ENCODE peak calls at places on chromosomes 11 and 22, in ten cellular contexts. One of them, this sample, is unnamed.

GRCh38 chr11:102653744-102654291 is 28.7 kb upstream of the MMP20 start:
- DNase-seq in HepG2: no peak
- DNase-seq in hepatocyte: no peak
- DNase-seq in PC-9: no peak
- DNase-seq in mammary epithelial cell: peak; percentile 16
- DNase-seq in GM23248: peak; percentile 17
- DNase-seq in HCT116: no peak
- DNase-seq in fibroblast of lung: peak; percentile 6
- DNase-seq in PC-3: peak; percentile 41
- DNase-seq in K562: peak; percentile 4
- DNase-seq in this sample: no peak

GRCh38 chr11:67700548-67701262 is 26.3 kb upstream of the ALDH3B2 start:
- DNase-seq in HCT116: no peak
- DNase-seq in hepatocyte: no peak
- DNase-seq in HepG2: no peak
- DNase-seq in mammary epithelial cell: no peak
- DNase-seq in GM23248: no peak
- DNase-seq in fibroblast of lung: no peak
- DNase-seq in K562: no peak
- DNase-seq in PC-3: no peak
- DNase-seq in PC-9: no peak
- DNase-seq in this sample: no peak

GRCh38 chr22:18096823-18097222 is 13.8 kb upstream of the TUBA8 start:
- DNase-seq in fibroblast of lung: no peak
- DNase-seq in PC-3: no peak
- DNase-seq in hepatocyte: no peak
- DNase-seq in HepG2: no peak
- DNase-seq in PC-9: no peak
- DNase-seq in K562: no peak
- DNase-seq in HCT116: no peak
- DNase-seq in GM23248: no peak
- DNase-seq in mammary epithelial cell: no peak
- DNase-seq in this sample: no peak

GRCh38 chr22:27680636-27681035 is 120.9 kb downstream of the MN1 start:
- DNase-seq in HCT116: no peak
- DNase-seq in fibroblast of lung: no peak
- DNase-seq in mammary epithelial cell: no peak
- DNase-seq in K562: no peak
- DNase-seq in hepatocyte: no peak
- DNase-seq in PC-3: no peak
- DNase-seq in PC-9: no peak
- DNase-seq in HepG2: no peak
- DNase-seq in GM23248: no peak
- DNase-seq in this sample: no peak

GRCh38 chr11:126307706-126308105 is 3.8 kb downstream of the DCPS start:
- DNase-seq in hepatocyte: peak; percentile 63
- DNase-seq in GM23248: peak; percentile 68
- DNase-seq in PC-3: peak; percentile 84
- DNase-seq in K562: peak; percentile 66
- DNase-seq in HepG2: peak; percentile 35
- DNase-seq in HCT116: no peak
- DNase-seq in mammary epithelial cell: peak; percentile 37
- DNase-seq in PC-9: no peak
- DNase-seq in fibroblast of lung: peak; percentile 39
- DNase-seq in this sample: peak; percentile 42

GRCh38 chr11:7667460-7667859 is 5.8 kb downstream of the CYB5R2 start:
- DNase-seq in mammary epithelial cell: peak; percentile 26
- DNase-seq in fibroblast of lung: no peak
- DNase-seq in K562: no peak
- DNase-seq in hepatocyte: no peak
- DNase-seq in GM23248: no peak
- DNase-seq in PC-3: no peak
- DNase-seq in PC-9: no peak
- DNase-seq in HCT116: no peak
- DNase-seq in HepG2: no peak
- DNase-seq in this sample: no peak

GRCh38 chr11:97751405-97751804 is 1269.3 kb upstream of the CNTN5 start:
- DNase-seq in PC-9: no peak
- DNase-seq in HepG2: no peak
- DNase-seq in K562: no peak
- DNase-seq in HCT116: no peak
- DNase-seq in fibroblast of lung: no peak
- DNase-seq in mammary epithelial cell: no peak
- DNase-seq in GM23248: no peak
- DNase-seq in PC-3: no peak
- DNase-seq in hepatocyte: no peak
- DNase-seq in this sample: no peak

GRCh38 chr11:92627615-92628201 is 341.7 kb upstream of the MTNR1B start:
- DNase-seq in GM23248: peak; percentile 18
- DNase-seq in hepatocyte: no peak
- DNase-seq in mammary epithelial cell: peak; percentile 44
- DNase-seq in PC-9: peak; percentile 34
- DNase-seq in HepG2: no peak
- DNase-seq in PC-3: peak; percentile 9
- DNase-seq in K562: no peak
- DNase-seq in fibroblast of lung: peak; percentile 77
- DNase-seq in HCT116: no peak
- DNase-seq in this sample: no peak

GRCh38 chr11:94025695-94026394 is 4.7 kb downstream of the HEPHL1 start:
- DNase-seq in fibroblast of lung: peak; percentile 79
- DNase-seq in K562: no peak
- DNase-seq in HepG2: no peak
- DNase-seq in PC-3: no peak
- DNase-seq in HCT116: no peak
- DNase-seq in PC-9: no peak
- DNase-seq in GM23248: no peak
- DNase-seq in hepatocyte: no peak
- DNase-seq in mammary epithelial cell: no peak
- DNase-seq in this sample: no peak

GRCh38 chr11:11579012-11579755 is 42.6 kb downstream of the GALNT18 start:
- DNase-seq in HepG2: no peak
- DNase-seq in mammary epithelial cell: no peak
- DNase-seq in hepatocyte: no peak
- DNase-seq in GM23248: no peak
- DNase-seq in fibroblast of lung: no peak
- DNase-seq in K562: no peak
- DNase-seq in HCT116: no peak
- DNase-seq in PC-9: no peak
- DNase-seq in PC-3: no peak
- DNase-seq in this sample: no peak

GRCh38 chr11:114077482-114078305 is 18.2 kb downstream of the ZBTB16 start:
- DNase-seq in HCT116: no peak
- DNase-seq in PC-3: no peak
- DNase-seq in K562: no peak
- DNase-seq in PC-9: no peak
- DNase-seq in GM23248: no peak
- DNase-seq in HepG2: no peak
- DNase-seq in fibroblast of lung: no peak
- DNase-seq in hepatocyte: peak; percentile 48
- DNase-seq in mammary epithelial cell: no peak
- DNase-seq in this sample: peak; percentile 64

GRCh38 chr11:10204021-10204420 is 90.0 kb downstream of the SBF2 start:
- DNase-seq in hepatocyte: no peak
- DNase-seq in K562: no peak
- DNase-seq in fibroblast of lung: no peak
- DNase-seq in HCT116: no peak
- DNase-seq in PC-3: no peak
- DNase-seq in mammary epithelial cell: no peak
- DNase-seq in HepG2: no peak
- DNase-seq in GM23248: peak; percentile 48
- DNase-seq in PC-9: no peak
- DNase-seq in this sample: no peak
- H3K79me2 ChIP-seq in hepatocyte: peaks cover 76% of the 10 kb centered on the region
- H3K79me2 ChIP-seq in K562: no peaks in the 10 kb centered on the region
- H3K79me2 ChIP-seq in fibroblast of lung: peaks cover 32% of the 10 kb centered on the region
- H3K79me2 ChIP-seq in HCT116: peaks cover 40% of the 10 kb centered on the region
- H3K79me2 ChIP-seq in PC-3: peaks cover 36% of the 10 kb centered on the region
- H3K79me2 ChIP-seq in mammary epithelial cell: peaks cover 57% of the 10 kb centered on the region
- H3K79me2 ChIP-seq in HepG2: peaks cover 17% of the 10 kb centered on the region
- H3K79me2 ChIP-seq in GM23248: peaks cover 99% of the 10 kb centered on the region
- H3K79me2 ChIP-seq in PC-9: no peaks in the 10 kb centered on the region
- H3K79me2 ChIP-seq in this sample: peaks cover 21% of the 10 kb centered on the region

GRCh38 chr11:117144477-117145392 is 648 bp downstream of the PAFAH1B2 start:
- DNase-seq in fibroblast of lung: peak; percentile 81
- DNase-seq in HCT116: no peak
- DNase-seq in PC-9: peak; percentile 54
- DNase-seq in mammary epithelial cell: peak; percentile 68
- DNase-seq in PC-3: peak; percentile 79
- DNase-seq in HepG2: peak; percentile 64
- DNase-seq in GM23248: peak; percentile 87
- DNase-seq in K562: peak; percentile 75
- DNase-seq in hepatocyte: peak; percentile 79
- DNase-seq in this sample: peak; percentile 47
- TF ChIP-seq EZH2 in fibroblast of lung: no peak
- TF ChIP-seq EZH2 in HCT116: no peak
- TF ChIP-seq EZH2 in PC-9: no peak
- TF ChIP-seq EZH2 in mammary epithelial cell: no peak
- TF ChIP-seq EZH2 in PC-3: no peak
- TF ChIP-seq EZH2 in HepG2: no peak
- TF ChIP-seq EZH2 in GM23248: no peak
- TF ChIP-seq EZH2 in K562: no peak
- TF ChIP-seq EZH2 in hepatocyte: no peak
- TF ChIP-seq EZH2 in this sample: no peak

GRCh38 chr22:19625331-19626041 is 88.8 kb upstream of the SEPTIN5 start:
- DNase-seq in fibroblast of lung: no peak
- DNase-seq in HepG2: no peak
- DNase-seq in PC-9: no peak
- DNase-seq in HCT116: no peak
- DNase-seq in K562: no peak
- DNase-seq in hepatocyte: no peak
- DNase-seq in PC-3: no peak
- DNase-seq in mammary epithelial cell: no peak
- DNase-seq in GM23248: no peak
- DNase-seq in this sample: no peak

GRCh38 chr22:19622061-19622441 is 92.3 kb upstream of the SEPTIN5 start:
- DNase-seq in HepG2: no peak
- DNase-seq in HCT116: no peak
- DNase-seq in PC-3: no peak
- DNase-seq in fibroblast of lung: no peak
- DNase-seq in mammary epithelial cell: no peak
- DNase-seq in K562: no peak
- DNase-seq in PC-9: no peak
- DNase-seq in GM23248: no peak
- DNase-seq in hepatocyte: no peak
- DNase-seq in this sample: no peak

GRCh38 chr22:19619144-19620009 is 94.9 kb upstream of the SEPTIN5 start:
- DNase-seq in fibroblast of lung: no peak
- DNase-seq in PC-9: no peak
- DNase-seq in mammary epithelial cell: no peak
- DNase-seq in GM23248: no peak
- DNase-seq in K562: no peak
- DNase-seq in HCT116: no peak
- DNase-seq in PC-3: no peak
- DNase-seq in HepG2: no peak
- DNase-seq in hepatocyte: no peak
- DNase-seq in this sample: peak; percentile 34

GRCh38 chr22:19620742-19621371 is 93.4 kb upstream of the SEPTIN5 start:
- DNase-seq in PC-3: no peak
- DNase-seq in GM23248: no peak
- DNase-seq in HepG2: no peak
- DNase-seq in K562: no peak
- DNase-seq in HCT116: no peak
- DNase-seq in PC-9: no peak
- DNase-seq in hepatocyte: no peak
- DNase-seq in fibroblast of lung: no peak
- DNase-seq in mammary epithelial cell: no peak
- DNase-seq in this sample: no peak

GRCh38 chr22:19621372-19622060 is 92.8 kb upstream of the SEPTIN5 start:
- DNase-seq in mammary epithelial cell: no peak
- DNase-seq in K562: no peak
- DNase-seq in PC-9: no peak
- DNase-seq in PC-3: no peak
- DNase-seq in HepG2: no peak
- DNase-seq in HCT116: no peak
- DNase-seq in hepatocyte: no peak
- DNase-seq in GM23248: no peak
- DNase-seq in fibroblast of lung: no peak
- DNase-seq in this sample: no peak
- H3K27ac ChIP-seq in mammary epithelial cell: no peak overlapping the region
- H3K27ac ChIP-seq in K562: no peak overlapping the region
- H3K27ac ChIP-seq in PC-9: no peak overlapping the region
- H3K27ac ChIP-seq in PC-3: no peak overlapping the region
- H3K27ac ChIP-seq in HepG2: no peak overlapping the region
- H3K27ac ChIP-seq in HCT116: no peak overlapping the region
- H3K27ac ChIP-seq in hepatocyte: no peak overlapping the region
- H3K27ac ChIP-seq in GM23248: no peak overlapping the region
- H3K27ac ChIP-seq in fibroblast of lung: no peak overlapping the region
- H3K27ac ChIP-seq in this sample: no peak overlapping the region

GRCh38 chr11:34916014-34916809 is at the start of the genes APIP and PDHX:
- DNase-seq in HCT116: peak; percentile 98
- DNase-seq in HepG2: peak; percentile 94
- DNase-seq in GM23248: peak; percentile 98
- DNase-seq in hepatocyte: peak; percentile 99
- DNase-seq in PC-3: peak; percentile 98
- DNase-seq in K562: peak; percentile 99
- DNase-seq in fibroblast of lung: peak; percentile 98
- DNase-seq in PC-9: peak; percentile 99
- DNase-seq in mammary epithelial cell: peak; percentile 98
- DNase-seq in this sample: peak; percentile 100

GRCh38 chr11:34924714-34925113 is 8.3 kb downstream of the PDHX start:
- DNase-seq in K562: no peak
- DNase-seq in HepG2: no peak
- DNase-seq in PC-9: no peak
- DNase-seq in fibroblast of lung: no peak
- DNase-seq in PC-3: no peak
- DNase-seq in GM23248: peak; percentile 29
- DNase-seq in mammary epithelial cell: no peak
- DNase-seq in hepatocyte: no peak
- DNase-seq in HCT116: no peak
- DNase-seq in this sample: no peak

GRCh38 chr11:34916810-34917780 is 677 bp downstream of the PDHX start:
- DNase-seq in HepG2: no peak
- DNase-seq in mammary epithelial cell: peak; percentile 3
- DNase-seq in hepatocyte: no peak
- DNase-seq in fibroblast of lung: peak; percentile 10
- DNase-seq in PC-3: peak; percentile 22
- DNase-seq in K562: peak; percentile 42
- DNase-seq in PC-9: no peak
- DNase-seq in GM23248: peak; percentile 60
- DNase-seq in HCT116: peak; percentile 34
- DNase-seq in this sample: no peak

GRCh38 chr11:34926101-34926830 is 9.8 kb downstream of the PDHX start:
- DNase-seq in hepatocyte: peak; percentile 51
- DNase-seq in K562: peak; percentile 54
- DNase-seq in PC-3: peak; percentile 67
- DNase-seq in HCT116: peak; percentile 33
- DNase-seq in HepG2: peak; percentile 47
- DNase-seq in GM23248: peak; percentile 80
- DNase-seq in PC-9: peak; percentile 8
- DNase-seq in fibroblast of lung: peak; percentile 48
- DNase-seq in mammary epithelial cell: peak; percentile 36
- DNase-seq in this sample: peak; percentile 47

DNA sequence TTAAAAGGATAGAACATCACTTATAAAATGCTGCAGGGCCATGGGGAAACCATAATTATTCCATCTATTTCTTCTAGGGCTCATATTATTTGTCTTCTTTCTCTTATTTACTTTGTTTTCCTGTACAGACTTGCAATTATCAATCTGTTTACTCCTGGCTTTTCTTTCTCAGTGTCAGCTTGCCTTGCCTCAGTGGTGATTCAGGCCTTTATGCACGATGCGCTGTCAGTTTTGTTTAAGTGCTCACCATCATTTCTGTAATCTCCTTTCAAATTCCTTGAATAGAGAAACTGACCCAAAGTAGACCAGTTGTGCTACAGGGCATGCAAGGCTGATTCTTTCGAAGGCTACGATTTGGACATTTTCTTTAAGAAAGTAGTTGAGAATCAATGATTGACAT is 4.7 kb downstream of the PDHX start:
- DNase-seq in K562: no peak
- DNase-seq in hepatocyte: no peak
- DNase-seq in HepG2: no peak
- DNase-seq in fibroblast of lung: no peak
- DNase-seq in mammary epithelial cell: no peak
- DNase-seq in PC-9: no peak
- DNase-seq in GM23248: no peak
- DNase-seq in PC-3: no peak
- DNase-seq in HCT116: no peak
- DNase-seq in this sample: no peak
- H3K79me2 ChIP-seq in K562: peaks cover 87% of the 10 kb centered on the region
- H3K79me2 ChIP-seq in hepatocyte: peaks cover 92% of the 10 kb centered on the region
- H3K79me2 ChIP-seq in HepG2: peaks cover 95% of the 10 kb centered on the region
- H3K79me2 ChIP-seq in fibroblast of lung: peaks cover 87% of the 10 kb centered on the region
- H3K79me2 ChIP-seq in mammary epithelial cell: peaks cover 90% of the 10 kb centered on the region
- H3K79me2 ChIP-seq in PC-9: peaks cover 82% of the 10 kb centered on the region
- H3K79me2 ChIP-seq in GM23248: peaks cover 97% of the 10 kb centered on the region
- H3K79me2 ChIP-seq in PC-3: peaks cover 87% of the 10 kb centered on the region
- H3K79me2 ChIP-seq in HCT116: peaks cover 80% of the 10 kb centered on the region
- H3K79me2 ChIP-seq in this sample: peaks cover 85% of the 10 kb centered on the region

This sample was measured in MM.1S.